ENCODE peak calls at places on chromosomes 13 and 19, in four cellular contexts. T is lower leg skin, Z is NB4, M is uterus. G is an unnamed sample.
A peak's percentile ranks its signal among the peaks of the same experiment; 100 is the strongest.

GRCh38 chr13:109165417-109165904 is 536.0 kb downstream of the MYO16 start:
- DNase-seq in Z (no peak), M (no peak), T (no peak), G (no peak)

GRCh38 chr13:99980201-99981114 is 1.1 kb upstream of the ZIC2 start:
- DNase-seq in M (peak; percentile 47), T (no peak), Z (peak; percentile 96), G (peak; percentile 86)

GRCh38 chr19:45643024-45643926 is 4.1 kb upstream of the EML2 start:
- DNase-seq in T (peak; percentile 73), Z (peak; percentile 85), M (peak; percentile 76), G (peak; percentile 92)

GRCh38 chr13:51477149-51477548 is 24.3 kb upstream of the INTS6 start:
- DNase-seq in Z (no peak), T (no peak), M (no peak), G (no peak)

GRCh38 chr19:54464624-54465266 is 1.2 kb upstream of the LENG9 start:
- DNase-seq in T (peak; percentile 88), Z (peak; percentile 89), M (peak; percentile 77), G (peak; percentile 89)

GRCh38 chr19:39342647-39343305 is 555 bp downstream of the SAMD4B start:
- DNase-seq in T (no peak), Z (no peak), M (peak; percentile 42), G (peak; percentile 61)

GRCh38 chr19:54030895-54031586 is 32.7 kb downstream of the VSTM1 start:
- DNase-seq in T (no peak), M (no peak), Z (peak; percentile 58), G (no peak)

GRCh38 chr13:109329175-109329574 is 457.2 kb downstream of the IRS2 start:
- DNase-seq in T (no peak), Z (no peak), M (no peak), G (no peak)

DNA sequence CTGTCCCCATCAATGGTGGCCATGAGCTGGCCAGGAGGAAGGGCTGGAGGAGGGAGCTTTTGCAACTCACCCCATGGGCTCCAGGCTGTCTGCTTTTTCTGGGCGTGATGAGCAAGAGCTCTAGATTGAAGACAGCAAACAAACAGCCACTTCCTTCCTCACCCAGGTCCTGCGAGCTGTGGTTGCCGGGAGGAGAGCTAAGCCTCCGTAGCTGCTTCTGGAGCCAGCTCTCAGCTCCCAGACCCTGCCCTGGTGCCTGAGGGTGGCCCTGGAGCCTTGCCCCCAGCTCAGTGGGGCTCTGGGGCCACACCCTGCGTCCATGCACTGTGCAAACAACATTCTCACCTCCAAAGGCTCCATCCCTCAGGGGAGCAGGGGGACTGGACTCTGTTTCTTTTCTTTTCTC is 6.2 kb downstream of the MYO1F start:
- DNase-seq in Z (peak; percentile 100), M (no peak), T (no peak), G (no peak)
- TF ChIP-seq POLR2A in Z (no peak), M (no peak), T (no peak), G (no peak)

DNA sequence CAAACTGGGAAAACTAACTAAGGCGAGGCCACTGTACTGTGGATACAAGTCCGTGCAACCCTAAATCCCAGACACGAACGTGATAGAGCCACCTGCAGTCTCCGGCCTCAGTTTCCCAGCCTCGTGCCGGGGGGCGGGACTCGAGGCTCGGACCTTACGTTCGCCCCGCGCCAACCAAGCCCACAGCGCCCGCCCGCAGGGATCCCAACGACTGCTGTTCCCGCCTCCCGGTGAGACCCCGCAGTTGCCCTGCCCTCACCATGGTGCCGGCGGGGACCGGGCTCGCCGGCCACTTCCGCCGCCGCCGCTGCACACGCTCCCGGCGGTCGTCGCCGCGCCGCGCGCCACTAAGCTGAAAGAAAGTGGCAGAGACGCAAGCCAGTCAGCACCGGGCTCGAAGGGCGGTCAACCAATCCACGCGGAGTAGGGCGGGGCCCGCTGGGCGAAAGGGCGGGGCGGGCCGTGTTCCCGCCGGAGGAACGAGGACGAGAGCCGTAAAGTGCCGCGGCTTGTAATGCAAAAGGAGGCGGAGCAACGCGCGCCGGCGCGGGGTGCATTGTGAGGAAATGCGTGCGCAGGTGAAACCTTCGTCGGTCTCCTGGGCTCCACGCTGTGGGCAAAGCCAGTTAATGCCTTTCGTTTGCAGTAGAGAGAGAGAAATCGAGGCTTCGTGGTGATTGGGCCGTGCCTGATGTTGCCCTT is at the start of gene LSM4:
- DNase-seq in Z (peak; percentile 98), M (peak; percentile 99), T (peak; percentile 97), G (peak; percentile 99)
- TF ChIP-seq POLR2A in Z (peak; percentile 78), M (peak; percentile 75), T (no peak), G (peak; percentile 84)

GRCh38 chr13:42490676-42491075 is 83.3 kb upstream of the TNFSF11 start:
- DNase-seq in M (no peak), Z (no peak), T (no peak), G (no peak)

GRCh38 chr13:42495751-42496150 is 78.2 kb upstream of the TNFSF11 start:
- DNase-seq in T (no peak), Z (no peak), M (no peak), G (no peak)

GRCh38 chr13:42492372-42492920 is 81.5 kb upstream of the TNFSF11 start:
- DNase-seq in Z (no peak), M (no peak), T (no peak), G (no peak)

GRCh38 chr13:42495256-42495655 is 78.7 kb upstream of the TNFSF11 start:
- DNase-seq in M (no peak), Z (no peak), T (no peak), G (peak; percentile 5)

DNA sequence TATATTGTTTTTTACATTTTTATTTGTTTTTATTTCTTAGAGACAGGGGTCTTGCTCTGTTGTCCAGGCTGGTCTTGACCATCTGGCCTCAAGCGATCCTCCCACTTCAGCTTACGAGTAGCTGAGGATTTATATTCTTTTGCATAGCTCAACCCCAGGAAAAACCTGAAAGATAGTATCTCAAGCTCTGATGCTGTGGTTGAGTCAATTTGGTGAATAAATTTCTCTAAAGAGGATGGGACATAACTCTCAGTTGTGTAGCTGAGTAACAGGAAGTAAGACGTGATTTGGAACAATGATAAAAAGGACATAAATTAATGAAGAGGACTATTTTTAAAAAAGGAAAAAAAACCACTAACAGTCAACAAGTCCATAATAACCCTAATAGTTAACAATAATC is 79.8 kb upstream of the TNFSF11 start:
- DNase-seq in T (no peak), Z (no peak), M (no peak), G (no peak)
- TF ChIP-seq POLR2A in T (no peak), Z (no peak), M (no peak), G (no peak)

DNA sequence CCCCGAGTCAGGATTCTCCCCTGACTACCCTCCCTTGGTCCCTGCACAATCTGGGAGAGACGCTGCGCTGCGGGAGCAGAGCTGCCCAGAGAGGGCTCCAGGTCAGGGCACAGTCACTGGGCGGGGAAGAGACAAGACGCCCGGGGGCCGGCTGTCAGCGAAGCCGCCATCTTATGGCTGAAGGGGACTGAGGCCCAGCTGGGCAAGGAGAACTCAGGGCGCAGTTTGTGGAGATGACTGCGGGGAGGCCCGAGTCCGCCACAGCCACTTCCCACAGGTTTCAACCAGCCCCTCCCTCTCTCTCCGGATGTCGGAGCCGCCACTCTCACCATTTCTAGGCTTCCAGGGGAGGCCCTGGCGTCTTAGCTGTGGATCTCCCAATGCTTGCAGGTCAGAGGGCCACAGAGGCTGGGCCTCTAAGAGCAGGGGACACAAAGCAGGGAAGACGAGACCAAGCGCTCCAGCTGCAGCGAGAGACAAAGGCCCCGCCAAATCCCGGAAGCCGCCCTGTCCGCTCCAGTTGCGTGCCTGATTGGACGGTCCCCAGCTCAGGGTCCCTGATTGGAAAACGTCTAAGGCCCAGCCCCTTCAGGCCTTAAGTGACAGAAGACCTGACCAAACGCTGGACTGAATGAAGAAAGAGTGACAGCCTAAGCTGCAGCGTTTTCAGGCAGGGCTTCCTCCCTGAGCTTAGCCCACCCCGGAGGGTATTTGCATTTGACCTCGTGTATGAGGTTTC is at the start of gene ZNF724:
- DNase-seq in M (peak; percentile 88), T (peak; percentile 95), Z (peak; percentile 100), G (peak; percentile 98)
- TF ChIP-seq POLR2A in M (no peak), T (no peak), Z (peak; percentile 89), G (peak; percentile 84)

DNA sequence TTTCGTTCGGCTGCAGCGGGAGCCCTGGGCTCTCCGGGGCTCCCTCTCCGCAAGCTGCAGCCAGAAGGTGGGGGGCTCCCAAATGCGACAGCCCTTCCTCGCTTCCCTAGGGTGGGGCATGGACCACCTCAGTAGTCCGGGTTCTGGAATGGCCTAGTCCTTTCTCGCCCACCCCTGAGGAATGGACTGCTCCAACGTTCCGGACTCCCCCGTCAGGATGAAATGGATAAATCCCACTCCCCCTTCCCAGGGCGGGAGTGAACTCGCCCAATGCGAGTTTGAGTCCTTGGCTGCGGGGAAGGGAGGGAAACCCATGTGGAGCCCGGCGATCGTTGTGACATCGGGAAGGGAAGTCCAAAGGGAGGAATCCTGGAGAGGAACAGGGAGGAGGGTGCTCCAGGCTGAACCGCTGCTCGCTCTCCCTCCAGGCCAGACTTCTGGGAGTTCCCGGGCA is 5.5 kb downstream of the HRC start:
- DNase-seq in T (peak; percentile 73), M (peak; percentile 72), Z (peak; percentile 61), G (peak; percentile 84)
- TF ChIP-seq POLR2A in T (no peak), M (no peak), Z (no peak), G (no peak)

GRCh38 chr19:15149704-15150103 is 42.5 kb downstream of the SYDE1 start:
- DNase-seq in Z (peak; percentile 45), T (no peak), M (no peak), G (no peak)
- TF ChIP-seq POLR2A in Z (no peak), T (no peak), M (no peak), G (no peak)

GRCh38 chr19:17183271-17183757 is 31.8 kb upstream of the USE1 start:
- DNase-seq in M (no peak), T (no peak), Z (peak; percentile 67), G (no peak)
- TF ChIP-seq POLR2A in M (no peak), T (no peak), Z (no peak), G (no peak)

DNA sequence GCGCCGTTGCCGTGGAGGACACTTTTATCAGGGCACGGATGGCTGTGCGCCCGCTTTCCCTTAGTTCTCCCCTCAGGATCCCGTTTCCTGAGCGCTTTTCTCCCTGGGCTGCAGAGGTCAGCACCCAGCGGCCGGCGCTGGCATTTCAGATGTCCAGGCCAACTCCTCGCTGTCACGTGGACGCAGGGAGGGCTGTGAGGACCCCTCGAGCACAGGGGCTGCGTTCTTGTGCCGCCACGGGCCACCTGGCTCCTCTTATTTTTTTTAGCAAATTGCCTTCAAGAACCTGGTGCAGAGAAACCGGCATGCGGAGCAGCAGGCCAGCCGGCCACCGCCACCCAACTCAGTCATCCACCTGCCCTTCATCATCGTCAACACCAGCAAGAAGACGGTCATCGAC is 22.3 kb downstream of the ATP4B start:
- DNase-seq in M (no peak), Z (no peak), T (no peak), G (no peak)
- TF ChIP-seq POLR2A in M (no peak), Z (no peak), T (no peak), G (no peak)